ENCODE peak calls at places on chromosomes 2 and 18, in five cellular contexts. One of them, this sample, is unnamed.

GRCh38 chr2:100114011-100114433 is 28.4 kb downstream of the AFF3 start:
- DNase-seq in coronary artery: no peak
- DNase-seq in heart right ventricle: no peak
- DNase-seq in NCI-H1436: no peak
- DNase-seq in fibroblast of mammary gland: no peak
- DNase-seq in this sample: no peak

GRCh38 chr2:53033416-53033815 is 734.2 kb upstream of the CHAC2 start:
- DNase-seq in coronary artery: no peak
- DNase-seq in NCI-H1436: no peak
- DNase-seq in fibroblast of mammary gland: peak
- DNase-seq in heart right ventricle: no peak
- DNase-seq in this sample: no peak

GRCh38 chr18:79169958-79170555 is 100.9 kb downstream of the ATP9B start:
- DNase-seq in coronary artery: no peak
- DNase-seq in fibroblast of mammary gland: peak
- DNase-seq in heart right ventricle: no peak
- DNase-seq in NCI-H1436: no peak
- DNase-seq in this sample: peak

GRCh38 chr2:239548491-239548890 is 147.7 kb upstream of the HDAC4 start:
- DNase-seq in fibroblast of mammary gland: no peak
- DNase-seq in heart right ventricle: no peak
- DNase-seq in NCI-H1436: no peak
- DNase-seq in coronary artery: peak
- DNase-seq in this sample: no peak

GRCh38 chr2:239289545-239289944 is 111.3 kb downstream of the HDAC4 start:
- DNase-seq in coronary artery: no peak
- DNase-seq in fibroblast of mammary gland: no peak
- DNase-seq in heart right ventricle: no peak
- DNase-seq in NCI-H1436: no peak
- DNase-seq in this sample: no peak

GRCh38 chr2:23636412-23636811 is 251.4 kb downstream of the KLHL29 start:
- DNase-seq in coronary artery: no peak
- DNase-seq in heart right ventricle: peak
- DNase-seq in NCI-H1436: no peak
- DNase-seq in fibroblast of mammary gland: peak
- DNase-seq in this sample: peak

GRCh38 chr2:51919395-51919794 is 887.5 kb upstream of the NRXN1 start:
- DNase-seq in NCI-H1436: no peak
- DNase-seq in heart right ventricle: no peak
- DNase-seq in coronary artery: no peak
- DNase-seq in fibroblast of mammary gland: peak
- DNase-seq in this sample: no peak

GRCh38 chr2:41909584-41909983 is 138.2 kb upstream of the PKDCC start:
- DNase-seq in NCI-H1436: no peak
- DNase-seq in fibroblast of mammary gland: no peak
- DNase-seq in coronary artery: no peak
- DNase-seq in heart right ventricle: no peak
- DNase-seq in this sample: peak

GRCh38 chr2:178241852-178242551 is 47.7 kb downstream of the OSBPL6 start:
- DNase-seq in fibroblast of mammary gland: peak
- DNase-seq in coronary artery: no peak
- DNase-seq in NCI-H1436: no peak
- DNase-seq in heart right ventricle: peak
- DNase-seq in this sample: peak

GRCh38 chr2:4980989-4981388 is 711.2 kb upstream of the SOX11 start:
- DNase-seq in NCI-H1436: no peak
- DNase-seq in coronary artery: no peak
- DNase-seq in fibroblast of mammary gland: no peak
- DNase-seq in heart right ventricle: no peak
- DNase-seq in this sample: no peak

GRCh38 chr2:128473175-128474013 is 154.7 kb upstream of the HS6ST1 start:
- DNase-seq in heart right ventricle: no peak
- DNase-seq in coronary artery: peak
- DNase-seq in NCI-H1436: no peak
- DNase-seq in fibroblast of mammary gland: peak
- DNase-seq in this sample: peak

GRCh38 chr2:96147593-96148201 is 2.5 kb upstream of the DUSP2 start:
- DNase-seq in heart right ventricle: no peak
- DNase-seq in fibroblast of mammary gland: no peak
- DNase-seq in coronary artery: no peak
- DNase-seq in NCI-H1436: no peak
- DNase-seq in this sample: peak

GRCh38 chr18:2847341-2848144 is 737 bp downstream of the EMILIN2 start:
- DNase-seq in heart right ventricle: no peak
- DNase-seq in coronary artery: no peak
- DNase-seq in fibroblast of mammary gland: peak
- DNase-seq in NCI-H1436: no peak
- DNase-seq in this sample: no peak

GRCh38 chr2:46970334-46971288 is 55.0 kb upstream of the MCFD2 start:
- DNase-seq in heart right ventricle: no peak
- DNase-seq in NCI-H1436: no peak
- DNase-seq in coronary artery: peak
- DNase-seq in fibroblast of mammary gland: peak
- DNase-seq in this sample: no peak

GRCh38 chr18:14767474-14767873 is 19.5 kb downstream of the ANKRD30B start:
- DNase-seq in heart right ventricle: no peak
- DNase-seq in fibroblast of mammary gland: no peak
- DNase-seq in NCI-H1436: no peak
- DNase-seq in coronary artery: no peak
- DNase-seq in this sample: no peak

GRCh38 chr2:33598472-33599174 is 476 bp downstream of the FAM98A start:
- DNase-seq in coronary artery: no peak
- DNase-seq in NCI-H1436: no peak
- DNase-seq in fibroblast of mammary gland: peak
- DNase-seq in heart right ventricle: no peak
- DNase-seq in this sample: peak

GRCh38 chr18:26383454-26384270 is 157.4 kb downstream of the TAF4B start:
- DNase-seq in heart right ventricle: no peak
- DNase-seq in NCI-H1436: peak
- DNase-seq in fibroblast of mammary gland: peak
- DNase-seq in coronary artery: no peak
- DNase-seq in this sample: peak

GRCh38 chr2:218810251-218810650 is 21.4 kb downstream of the PRKAG3 start:
- DNase-seq in NCI-H1436: no peak
- DNase-seq in heart right ventricle: no peak
- DNase-seq in fibroblast of mammary gland: no peak
- DNase-seq in coronary artery: no peak
- DNase-seq in this sample: no peak

GRCh38 chr18:75209129-75209951 is at the start of gene PTGR3:
- DNase-seq in coronary artery: peak
- DNase-seq in fibroblast of mammary gland: peak
- DNase-seq in NCI-H1436: peak
- DNase-seq in heart right ventricle: peak
- DNase-seq in this sample: peak

GRCh38 chr2:219131744-219132143 is 28.9 kb downstream of the NHEJ1 start:
- DNase-seq in coronary artery: no peak
- DNase-seq in fibroblast of mammary gland: no peak
- DNase-seq in NCI-H1436: no peak
- DNase-seq in heart right ventricle: no peak
- DNase-seq in this sample: no peak

GRCh38 chr18:46711444-46711863 is 45.4 kb downstream of the ST8SIA5 start:
- DNase-seq in fibroblast of mammary gland: no peak
- DNase-seq in NCI-H1436: peak
- DNase-seq in coronary artery: no peak
- DNase-seq in heart right ventricle: peak
- DNase-seq in this sample: peak

GRCh38 chr18:76686737-76687231 is 135.6 kb upstream of the ZNF236 start:
- DNase-seq in heart right ventricle: peak
- DNase-seq in NCI-H1436: peak
- DNase-seq in fibroblast of mammary gland: peak
- DNase-seq in coronary artery: no peak
- DNase-seq in this sample: peak

GRCh38 chr2:29281585-29281984 is 166.4 kb downstream of the CLIP4 start:
- DNase-seq in heart right ventricle: peak
- DNase-seq in coronary artery: peak
- DNase-seq in fibroblast of mammary gland: peak
- DNase-seq in NCI-H1436: no peak
- DNase-seq in this sample: peak

GRCh38 chr2:11073791-11074190 is 81.5 kb upstream of the SLC66A3 start:
- DNase-seq in coronary artery: no peak
- DNase-seq in NCI-H1436: no peak
- DNase-seq in heart right ventricle: no peak
- DNase-seq in fibroblast of mammary gland: peak
- DNase-seq in this sample: no peak

This sample was measured in NCI-H69.